ENCODE peak calls at places on chromosomes 3 and 15, in five cellular contexts. R is GM23338; M is mesothelial cell of epicardium; A is CD8-positive, alpha-beta memory T cell; K is NCI-H774. H is an unnamed sample.

GRCh38 chr3:9947025-9947995 is 4.9 kb downstream of the PRRT3 start:
- DNase-seq in R (peak), M (no peak), A (no peak), K (peak), H (no peak)

GRCh38 chr15:76968310-76968709 is 26.6 kb upstream of the PSTPIP1 start:
- DNase-seq in R (no peak), K (no peak), M (no peak), A (no peak), H (no peak)

GRCh38 chr3:31407665-31408064 is 125.1 kb upstream of the STT3B start:
- DNase-seq in K (no peak), R (no peak), A (no peak), M (no peak), H (no peak)

GRCh38 chr15:88913017-88913849 is at the start of gene MFGE8:
- DNase-seq in M (peak), A (peak), K (peak), R (peak), H (peak)

GRCh38 chr15:70602834-70603560 is 160.4 kb downstream of the UACA start:
- DNase-seq in M (no peak), K (no peak), R (no peak), A (no peak), H (no peak)

GRCh38 chr15:62135532-62136134 is 29.5 kb downstream of the C2CD4B start:
- DNase-seq in A (no peak), R (no peak), K (no peak), M (no peak), H (no peak)

GRCh38 chr3:53350652-53351051 is 3.3 kb upstream of the DCP1A start:
- DNase-seq in R (peak), A (no peak), M (no peak), K (no peak), H (peak)

GRCh38 chr3:153315781-153316180 is 153.8 kb downstream of the RAP2B start:
- DNase-seq in A (no peak), R (no peak), M (no peak), K (no peak), H (no peak)

GRCh38 chr3:192802957-192803899 is 75.9 kb upstream of the FGF12 start:
- DNase-seq in K (peak), R (peak), A (no peak), M (no peak), H (peak)

GRCh38 chr3:63654246-63654645 is 1.8 kb downstream of the SNTN start:
- DNase-seq in K (no peak), R (no peak), M (no peak), A (no peak), H (no peak)

GRCh38 chr3:127456471-127457093 is 134.0 kb downstream of the TPRA1 start:
- DNase-seq in M (no peak), R (peak), K (peak), A (no peak), H (no peak)

GRCh38 chr3:171967137-171967783 is 72.1 kb upstream of the FNDC3B start:
- DNase-seq in M (no peak), A (no peak), R (no peak), K (peak), H (no peak)

GRCh38 chr15:76776480-76776879 is 128.7 kb downstream of the SCAPER start:
- DNase-seq in A (no peak), K (no peak), R (no peak), M (no peak), H (no peak)

GRCh38 chr3:57078366-57079220 is 18.1 kb downstream of the SPATA12 start:
- DNase-seq in M (no peak), A (no peak), K (peak), R (peak), H (peak)

GRCh38 chr3:106229495-106230278 is 360.9 kb upstream of the CBLB start:
- DNase-seq in K (no peak), R (no peak), M (no peak), A (no peak), H (no peak)

GRCh38 chr3:128555098-128555825 is 62.3 kb upstream of the GATA2 start:
- DNase-seq in K (no peak), M (no peak), R (peak), A (no peak), H (no peak)

GRCh38 chr15:43922021-43922420 is 95.2 kb downstream of the WDR76 start:
- DNase-seq in K (no peak), A (no peak), M (no peak), R (no peak), H (no peak)

GRCh38 chr3:189363856-189364255 is 192.1 kb downstream of the TPRG1 start:
- DNase-seq in A (no peak), M (no peak), R (no peak), K (no peak), H (no peak)

GRCh38 chr3:117282506-117282905 is 572.9 kb downstream of the TUSC7 start:
- DNase-seq in A (no peak), R (no peak), K (no peak), M (no peak), H (no peak)

GRCh38 chr15:101128191-101128590 is 123.7 kb downstream of the CHSY1 start:
- DNase-seq in K (no peak), A (no peak), M (no peak), R (peak), H (no peak)

GRCh38 chr15:98981851-98982722 is 25.5 kb downstream of the PGPEP1L start:
- DNase-seq in A (no peak), K (no peak), R (no peak), M (no peak), H (no peak)

GRCh38 chr3:168693870-168694269 is 598.1 kb upstream of the GOLIM4 start:
- DNase-seq in R (peak), K (no peak), A (no peak), M (no peak), H (no peak)

GRCh38 chr3:62036726-62037125 is 336.6 kb downstream of the FEZF2 start:
- DNase-seq in K (no peak), M (no peak), R (no peak), A (no peak), H (no peak)

H was measured in SK-N-DZ.